ENCODE peak calls at places on chromosomes 3 and 15, in five cellular contexts. J is IMR-90, K is fibroblast of mammary gland, Z is progenitor cell of endocrine pancreas, C is brain microvascular endothelial cell. V is an unnamed sample.

GRCh38 chr15:82093774-82094211 is 48.0 kb upstream of the MEX3B start:
- DNase-seq in J (peak), K (peak), Z (no peak), C (peak), V (peak)

GRCh38 chr3:60079076-60079475 is 1029.3 kb upstream of the CFAP20DC start:
- DNase-seq in J (no peak), K (no peak), Z (no peak), C (no peak), V (no peak)

GRCh38 chr3:184727357-184728060 is 15.6 kb upstream of the MAGEF1 start:
- DNase-seq in J (peak), K (peak), Z (peak), C (peak), V (peak)

GRCh38 chr3:150055332-150055731 is 84.6 kb upstream of the PFN2 start:
- DNase-seq in J (no peak), K (no peak), Z (no peak), C (no peak), V (no peak)

GRCh38 chr3:134933997-134934396 is 138.9 kb downstream of the EPHB1 start:
- DNase-seq in J (no peak), K (no peak), Z (no peak), C (no peak), V (no peak)

GRCh38 chr3:36597422-36597821 is 166.9 kb downstream of the DCLK3 start:
- DNase-seq in J (peak), K (peak), Z (no peak), C (peak), V (no peak)

GRCh38 chr3:102092617-102093466 is 243.5 kb downstream of the NFKBIZ start:
- DNase-seq in J (peak), K (peak), Z (no peak), C (peak), V (peak)

GRCh38 chr3:119161240-119161639 is 12.2 kb upstream of the UPK1B start:
- DNase-seq in J (peak), K (no peak), Z (no peak), C (no peak), V (no peak)

GRCh38 chr3:149736180-149737100 is 15.8 kb downstream of the COMMD2 start:
- DNase-seq in J (peak), K (peak), Z (no peak), C (peak), V (peak)

GRCh38 chr3:121431717-121432517 is 113.9 kb downstream of the POLQ start:
- DNase-seq in J (peak), K (peak), Z (no peak), C (peak), V (peak)

GRCh38 chr3:138253609-138254008 is 66.5 kb downstream of the ARMC8 start:
- DNase-seq in J (peak), K (no peak), Z (no peak), C (no peak), V (no peak)

GRCh38 chr3:134432236-134432635 is 53.5 kb downstream of the ANAPC13 start:
- DNase-seq in J (no peak), K (no peak), Z (no peak), C (no peak), V (no peak)

GRCh38 chr15:84911879-84912660 is 27.6 kb downstream of the SLC28A1 start:
- DNase-seq in J (peak), K (peak), Z (no peak), C (peak), V (peak)

GRCh38 chr3:33919721-33920120 is 121.3 kb downstream of the PDCD6IP start:
- DNase-seq in J (no peak), K (no peak), Z (no peak), C (no peak), V (no peak)

GRCh38 chr3:30188713-30189112 is 417.7 kb upstream of the TGFBR2 start:
- DNase-seq in J (peak), K (peak), Z (no peak), C (peak), V (no peak)

GRCh38 chr15:74784854-74785715 is 3.2 kb downstream of the CSK start:
- DNase-seq in J (no peak), K (no peak), Z (no peak), C (no peak), V (no peak)

GRCh38 chr3:16675805-16676204 is 70.6 kb upstream of the DAZL start:
- DNase-seq in J (no peak), K (no peak), Z (no peak), C (no peak), V (no peak)

GRCh38 chr3:188348445-188349244 is 194.7 kb downstream of the LPP start:
- DNase-seq in J (peak), K (peak), Z (no peak), C (peak), V (peak)

GRCh38 chr3:107557743-107558142 is 35.0 kb downstream of the BBX start:
- DNase-seq in J (no peak), K (no peak), Z (no peak), C (no peak), V (no peak)

GRCh38 chr15:43912991-43913927 is 86.5 kb downstream of the WDR76 start:
- DNase-seq in J (peak), K (peak), Z (no peak), C (peak), V (peak)

GRCh38 chr15:68208641-68209240 is 3.6 kb upstream of the CALML4 start:
- DNase-seq in J (no peak), K (no peak), Z (no peak), C (no peak), V (no peak)

GRCh38 chr3:194245975-194246561 is 105.1 kb downstream of the CPN2 start:
- DNase-seq in J (no peak), K (no peak), Z (no peak), C (no peak), V (no peak)

DNA sequence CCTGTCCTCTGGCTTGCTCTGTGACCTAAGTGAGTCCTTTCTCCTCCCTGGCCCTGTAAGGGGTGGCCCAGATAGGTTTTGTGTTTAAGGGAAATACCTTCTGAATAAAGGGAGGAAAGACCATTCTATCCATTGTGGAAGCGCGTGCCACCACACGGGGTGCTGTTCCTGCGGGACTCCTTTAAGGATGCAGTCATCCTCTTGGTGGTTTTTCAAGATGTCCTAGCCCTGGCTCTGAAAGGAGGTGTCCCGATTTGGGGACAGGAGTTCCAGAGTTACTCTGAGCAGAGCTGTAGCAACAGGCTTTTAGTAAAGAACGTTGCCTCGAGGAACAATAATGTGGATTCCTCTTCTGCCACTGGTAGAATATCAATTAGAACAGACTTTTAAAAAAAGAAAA is 9.6 kb downstream of the SLC6A6 start:
- DNase-seq in J (no peak), K (no peak), Z (no peak), C (no peak), V (no peak)
- TF ChIP-seq CTCF in J (peak), K (no peak), Z (peak), C (peak), V (peak)

GRCh38 chr3:57646723-57647122 is 46.2 kb downstream of the DENND6A start:
- DNase-seq in J (peak), K (peak), Z (no peak), C (peak), V (no peak)
- TF ChIP-seq CTCF in J (peak), K (peak), Z (no peak), C (peak), V (peak)

DNA sequence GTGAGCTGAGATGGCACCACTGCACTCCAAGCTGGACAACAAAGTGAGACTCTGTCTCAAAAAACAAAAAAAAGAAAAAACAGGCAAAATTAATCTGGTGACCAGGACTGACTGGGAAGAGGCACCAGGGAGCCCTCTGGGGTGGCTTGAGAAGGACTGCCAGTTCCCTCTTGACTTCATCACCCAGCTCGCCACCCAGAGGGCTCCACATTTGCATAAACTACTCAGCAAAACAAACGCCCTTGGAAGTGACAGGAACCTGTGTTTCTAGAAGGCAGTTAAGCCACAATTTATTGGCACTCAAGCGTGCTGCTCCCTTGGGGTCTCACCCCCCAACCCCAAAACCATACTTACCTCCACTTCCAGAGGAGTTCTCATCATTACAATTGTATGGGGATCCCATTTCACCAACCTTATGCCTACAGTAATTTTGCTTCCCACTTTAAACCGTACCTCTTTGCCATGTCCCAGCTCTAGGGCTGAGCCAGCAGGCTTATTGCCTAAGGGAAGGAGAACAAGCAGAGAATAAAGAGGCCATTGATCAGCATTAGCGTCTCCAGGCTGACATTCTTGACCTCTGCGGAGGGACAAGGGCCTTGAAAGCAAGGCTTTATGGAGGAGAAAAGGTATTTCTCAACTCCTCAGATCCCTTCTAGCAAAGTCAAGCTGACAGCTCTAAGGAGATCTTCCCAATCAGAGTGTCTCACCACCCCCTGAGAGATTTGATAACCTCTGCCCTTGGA is 357.4 kb downstream of the SHQ1 start:
- DNase-seq in J (no peak), K (no peak), Z (no peak), C (no peak), V (no peak)
- TF ChIP-seq CTCF in J (no peak), K (no peak), Z (no peak), C (no peak), V (no peak)

DNA sequence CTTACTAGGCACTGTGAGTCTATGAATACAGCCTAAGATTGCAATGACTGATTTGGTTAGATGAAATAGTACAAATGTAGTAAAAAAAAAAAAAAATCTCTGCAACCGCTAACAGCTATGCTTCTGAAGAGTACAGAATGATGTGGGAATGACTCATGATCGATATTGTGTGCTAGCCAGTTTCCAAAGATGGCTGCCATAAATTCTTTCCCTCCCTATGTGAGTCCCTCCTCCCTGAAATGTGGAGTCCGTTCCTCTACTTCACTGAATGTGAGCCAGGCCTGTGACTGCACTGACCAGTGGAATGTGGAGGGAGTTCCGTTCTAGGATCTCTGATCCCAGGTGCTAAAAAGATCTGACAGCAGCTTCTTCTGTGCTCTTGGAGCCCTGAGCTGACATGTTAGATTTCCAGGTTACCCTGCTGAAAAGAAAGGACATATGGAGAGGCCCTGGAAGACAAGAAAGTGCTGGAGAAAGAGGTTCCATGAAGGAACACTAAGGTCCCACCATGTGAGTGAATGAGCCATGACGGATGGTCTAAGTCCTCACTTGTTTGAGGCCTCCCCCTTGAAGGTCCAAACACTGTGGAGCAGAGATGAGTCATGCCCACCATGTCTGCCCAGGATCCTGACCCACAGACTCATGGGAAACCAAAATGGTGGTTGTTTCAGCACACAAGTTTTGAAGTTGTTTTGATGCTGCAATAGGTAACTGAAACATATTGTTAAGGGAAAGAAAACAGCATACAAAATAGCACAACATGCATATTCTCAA is 46.3 kb downstream of the DGKG start:
- DNase-seq in J (peak), K (peak), Z (no peak), C (peak), V (peak)
- TF ChIP-seq CTCF in J (no peak), K (no peak), Z (no peak), C (no peak), V (no peak)

DNA sequence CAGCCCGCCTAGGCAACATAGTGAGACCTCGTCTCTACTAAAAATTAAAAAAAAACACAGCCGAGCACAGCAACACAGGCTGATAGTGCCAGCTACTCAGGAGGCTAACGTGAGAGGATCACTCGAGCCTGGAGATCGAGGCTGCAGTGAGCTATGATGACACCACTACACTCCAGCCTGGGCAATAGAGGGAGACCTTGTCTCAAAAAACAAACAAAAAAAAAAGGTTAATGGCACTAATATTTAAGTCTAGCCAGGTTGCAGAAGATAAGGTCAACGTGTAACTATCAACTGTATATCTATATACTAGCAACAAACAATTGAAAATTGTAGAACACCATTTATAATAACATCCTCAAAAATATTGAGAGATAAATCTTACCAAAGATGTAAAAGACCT is 75.1 kb downstream of the MYO9A start:
- DNase-seq in J (no peak), K (no peak), Z (no peak), C (no peak), V (no peak)
- TF ChIP-seq CTCF in J (no peak), K (no peak), Z (no peak), C (no peak), V (no peak)

DNA sequence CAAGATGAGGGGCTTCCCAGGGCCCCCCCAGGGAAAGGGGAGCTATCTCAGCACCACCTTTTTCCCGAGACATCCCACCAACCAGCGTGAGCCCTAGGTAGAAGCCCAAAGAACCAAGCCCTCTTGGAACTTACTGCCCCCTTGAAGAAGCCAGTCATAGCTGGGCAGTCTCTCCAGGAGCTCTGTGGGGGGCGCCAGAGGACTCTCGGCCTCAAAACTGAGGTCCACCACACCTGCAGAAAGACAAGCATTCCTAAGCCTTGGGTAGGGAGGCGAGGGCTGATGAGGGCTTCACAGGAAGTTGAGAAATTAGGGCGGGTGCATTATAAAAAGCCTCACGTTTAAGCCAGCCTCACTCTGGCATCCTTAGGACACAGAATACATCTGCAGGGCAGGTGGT is 9.0 kb downstream of the SSUH2 start:
- DNase-seq in J (no peak), K (no peak), Z (no peak), C (no peak), V (no peak)
- TF ChIP-seq CTCF in J (no peak), K (no peak), Z (peak), C (peak), V (no peak)

DNA sequence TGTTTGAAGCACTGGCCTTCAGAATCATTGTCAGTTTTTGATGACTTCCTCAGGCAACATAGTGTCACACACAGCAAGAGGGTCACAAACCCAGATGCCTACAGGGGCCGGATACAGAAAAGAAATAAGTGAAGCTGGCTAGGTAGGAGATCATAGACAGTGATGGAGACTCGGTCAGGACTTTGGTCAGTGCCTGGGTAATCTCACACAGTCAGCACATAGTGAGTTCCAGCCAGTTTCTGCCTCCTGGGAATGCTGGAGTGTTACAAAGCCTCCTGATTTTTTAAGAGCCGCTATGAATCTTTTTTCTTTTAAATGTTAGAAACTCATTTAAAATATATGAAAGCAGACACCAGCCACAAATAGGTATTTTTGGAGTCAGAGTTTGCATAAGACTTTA is 399.1 kb downstream of the IL5RA start:
- DNase-seq in J (no peak), K (no peak), Z (no peak), C (no peak), V (no peak)
- TF ChIP-seq CTCF in J (no peak), K (no peak), Z (no peak), C (no peak), V (no peak)